ENCODE peak calls at places on chromosomes 5 and 9, in six cellular contexts. R is adrenal gland; Q is stimulated activated CD4-positive, alpha-beta T cell treated with anti-CD3 and anti-CD28 coated beads, Interleukin-1b, Interleukin-23, amount 100 ng/mL, for 1 hour; M is iris pigment epithelial cell; K is T-helper 9 cell; V is PC-9. F is an unnamed sample.

GRCh38 chr5:158297002-158297527 is 438.1 kb upstream of the CLINT1 start:
- DNase-seq in M (no peak), K (no peak), Q (no peak), R (no peak), V (no peak), F (no peak)

GRCh38 chr5:163758283-163758711 is 252.9 kb downstream of the MAT2B start:
- DNase-seq in M (peak; percentile 65), R (no peak), K (no peak), V (no peak), Q (no peak), F (no peak)

GRCh38 chr5:43073597-43074546 is 33.8 kb upstream of the ANXA2R start:
- DNase-seq in Q (no peak), V (peak; percentile 55), R (no peak), K (peak; percentile 23), M (peak; percentile 46), F (no peak)

GRCh38 chr9:18703086-18703750 is 229.3 kb downstream of the ADAMTSL1 start:
- DNase-seq in V (no peak), K (no peak), M (peak; percentile 56), R (no peak), Q (no peak), F (no peak)

GRCh38 chr9:101115062-101115461 is 86.5 kb downstream of the PLPPR1 start:
- DNase-seq in M (no peak), R (no peak), Q (no peak), K (no peak), V (no peak), F (no peak)

GRCh38 chr5:32791536-32792240 is 80.6 kb downstream of the NPR3 start:
- DNase-seq in R (no peak), K (no peak), Q (no peak), M (peak; percentile 66), V (no peak), F (no peak)

GRCh38 chr5:51832934-51833470 is 449.8 kb downstream of the ISL1 start:
- DNase-seq in R (no peak), V (no peak), K (no peak), M (no peak), Q (no peak), F (no peak)

GRCh38 chr9:36093384-36093783 is 43.1 kb upstream of the GLIPR2 start:
- DNase-seq in V (no peak), K (no peak), Q (no peak), R (no peak), M (peak; percentile 68), F (no peak)